ENCODE peak calls at places on chromosomes 4 and X, in seven cellular contexts. One of them, this sample, is unnamed.

GRCh38 chrX:67693928-67694327 is 150.1 kb downstream of the AR start:
- DNase-seq in sigmoid colon: no peak
- DNase-seq in stomach: no peak
- DNase-seq in transverse colon: no peak
- DNase-seq in prostate gland: no peak
- DNase-seq in GM12878: no peak
- DNase-seq in spleen: no peak
- DNase-seq in this sample: no peak

GRCh38 chr4:150001815-150002214 is 76.4 kb upstream of the DCLK2 start:
- DNase-seq in sigmoid colon: no peak
- DNase-seq in stomach: no peak
- DNase-seq in transverse colon: no peak
- DNase-seq in prostate gland: no peak
- DNase-seq in GM12878: no peak
- DNase-seq in spleen: no peak
- DNase-seq in this sample: no peak

GRCh38 chrX:134423606-134424005 is 36.4 kb upstream of the HPRT1 start:
- DNase-seq in sigmoid colon: no peak
- DNase-seq in stomach: no peak
- DNase-seq in transverse colon: no peak
- DNase-seq in prostate gland: no peak
- DNase-seq in GM12878: no peak
- DNase-seq in spleen: no peak
- DNase-seq in this sample: no peak

GRCh38 chrX:40176979-40177430 is 79.2 kb upstream of the BCOR start:
- DNase-seq in sigmoid colon: no peak
- DNase-seq in stomach: no peak
- DNase-seq in transverse colon: no peak
- DNase-seq in prostate gland: no peak
- DNase-seq in GM12878: no peak
- DNase-seq in spleen: peak
- DNase-seq in this sample: no peak

GRCh38 chrX:75623535-75623934 is 100.7 kb upstream of the ZDHHC15 start:
- DNase-seq in sigmoid colon: no peak
- DNase-seq in stomach: no peak
- DNase-seq in transverse colon: no peak
- DNase-seq in prostate gland: no peak
- DNase-seq in GM12878: no peak
- DNase-seq in spleen: no peak
- DNase-seq in this sample: no peak

GRCh38 chr4:117370944-117371665 is 285.7 kb upstream of the TRAM1L1 start:
- DNase-seq in sigmoid colon: no peak
- DNase-seq in stomach: no peak
- DNase-seq in transverse colon: no peak
- DNase-seq in prostate gland: no peak
- DNase-seq in GM12878: no peak
- DNase-seq in spleen: no peak
- DNase-seq in this sample: no peak

GRCh38 chrX:140815868-140816267 is 106.3 kb downstream of the LINC00632 start:
- DNase-seq in sigmoid colon: no peak
- DNase-seq in stomach: no peak
- DNase-seq in transverse colon: no peak
- DNase-seq in prostate gland: no peak
- DNase-seq in GM12878: no peak
- DNase-seq in spleen: no peak
- DNase-seq in this sample: no peak

GRCh38 chr4:6538586-6538985 is 36.4 kb upstream of the MAN2B2 start:
- DNase-seq in sigmoid colon: no peak
- DNase-seq in stomach: no peak
- DNase-seq in transverse colon: no peak
- DNase-seq in prostate gland: no peak
- DNase-seq in GM12878: no peak
- DNase-seq in spleen: no peak
- DNase-seq in this sample: no peak

GRCh38 chr4:55819634-55820033 is at the start of gene EXOC1L:
- DNase-seq in sigmoid colon: no peak
- DNase-seq in stomach: no peak
- DNase-seq in transverse colon: no peak
- DNase-seq in prostate gland: no peak
- DNase-seq in GM12878: no peak
- DNase-seq in spleen: no peak
- DNase-seq in this sample: no peak

GRCh38 chrX:40543661-40544328 is 37.0 kb upstream of the ATP6AP2 start:
- DNase-seq in sigmoid colon: no peak
- DNase-seq in stomach: no peak
- DNase-seq in transverse colon: no peak
- DNase-seq in prostate gland: peak
- DNase-seq in GM12878: peak
- DNase-seq in spleen: no peak
- DNase-seq in this sample: no peak

GRCh38 chr4:146654976-146655761 is 16.5 kb downstream of the POU4F2 start:
- DNase-seq in sigmoid colon: no peak
- DNase-seq in stomach: no peak
- DNase-seq in transverse colon: no peak
- DNase-seq in prostate gland: no peak
- DNase-seq in GM12878: no peak
- DNase-seq in spleen: no peak
- DNase-seq in this sample: no peak

GRCh38 chr4:32145987-32146386 is 1425.8 kb downstream of the PCDH7 start:
- DNase-seq in sigmoid colon: no peak
- DNase-seq in stomach: no peak
- DNase-seq in transverse colon: no peak
- DNase-seq in prostate gland: no peak
- DNase-seq in GM12878: no peak
- DNase-seq in spleen: no peak
- DNase-seq in this sample: no peak

GRCh38 chrX:46559062-46559461 is 13.8 kb upstream of the ZNF674 start:
- DNase-seq in sigmoid colon: no peak
- DNase-seq in stomach: no peak
- DNase-seq in transverse colon: no peak
- DNase-seq in prostate gland: no peak
- DNase-seq in GM12878: no peak
- DNase-seq in spleen: no peak
- DNase-seq in this sample: no peak

GRCh38 chrX:84188320-84188834 is 378 bp upstream of the RPS6KA6 start:
- DNase-seq in sigmoid colon: peak
- DNase-seq in stomach: peak
- DNase-seq in transverse colon: peak
- DNase-seq in prostate gland: peak
- DNase-seq in GM12878: no peak
- DNase-seq in spleen: no peak
- DNase-seq in this sample: no peak

GRCh38 chr4:53908661-53909078 is 155.7 kb downstream of the CHIC2 start:
- DNase-seq in sigmoid colon: peak
- DNase-seq in stomach: peak
- DNase-seq in transverse colon: peak
- DNase-seq in prostate gland: peak
- DNase-seq in GM12878: peak
- DNase-seq in spleen: no peak
- DNase-seq in this sample: no peak

GRCh38 chr4:51932684-51933083 is 87.5 kb downstream of the LRRC66 start:
- DNase-seq in sigmoid colon: no peak
- DNase-seq in stomach: no peak
- DNase-seq in transverse colon: no peak
- DNase-seq in prostate gland: no peak
- DNase-seq in GM12878: no peak
- DNase-seq in spleen: no peak
- DNase-seq in this sample: no peak

GRCh38 chr4:52833941-52834525 is 28.1 kb upstream of the RASL11B start:
- DNase-seq in sigmoid colon: no peak
- DNase-seq in stomach: no peak
- DNase-seq in transverse colon: no peak
- DNase-seq in prostate gland: no peak
- DNase-seq in GM12878: no peak
- DNase-seq in spleen: no peak
- DNase-seq in this sample: no peak

GRCh38 chr4:101288365-101289145 is 58.8 kb downstream of the PPP3CA start:
- DNase-seq in sigmoid colon: no peak
- DNase-seq in stomach: no peak
- DNase-seq in transverse colon: no peak
- DNase-seq in prostate gland: no peak
- DNase-seq in GM12878: no peak
- DNase-seq in spleen: no peak
- DNase-seq in this sample: no peak

GRCh38 chr4:53653484-53654053 is 62.3 kb upstream of the LNX1 start:
- DNase-seq in sigmoid colon: no peak
- DNase-seq in stomach: peak
- DNase-seq in transverse colon: peak
- DNase-seq in prostate gland: peak
- DNase-seq in GM12878: peak
- DNase-seq in spleen: no peak
- DNase-seq in this sample: no peak

DNA sequence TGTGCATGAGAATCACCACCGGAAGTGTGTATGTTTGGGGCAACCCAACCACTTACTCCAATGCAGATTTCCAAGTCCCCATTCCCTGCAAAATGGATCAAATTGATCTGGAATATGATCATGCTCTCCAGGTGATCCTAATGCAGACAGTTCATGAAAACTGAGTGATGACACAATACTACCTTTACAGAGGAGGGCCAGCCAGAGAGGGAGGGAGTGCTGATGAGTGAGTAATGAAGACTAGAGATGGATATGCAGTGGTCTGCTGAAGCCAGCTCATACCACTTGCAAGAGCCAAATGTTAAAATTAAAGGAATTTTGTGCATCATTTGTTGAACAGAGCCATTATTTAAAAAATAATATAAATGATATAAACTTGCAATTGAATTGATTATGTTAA is 10.2 kb upstream of the CPE start:
- DNase-seq in sigmoid colon: no peak
- DNase-seq in stomach: no peak
- DNase-seq in transverse colon: no peak
- DNase-seq in prostate gland: no peak
- DNase-seq in GM12878: no peak
- DNase-seq in spleen: no peak
- DNase-seq in this sample: no peak
- TF ChIP-seq POLR2AphosphoS5 in sigmoid colon: no peak
- TF ChIP-seq POLR2AphosphoS5 in stomach: no peak
- TF ChIP-seq POLR2AphosphoS5 in transverse colon: no peak
- TF ChIP-seq POLR2AphosphoS5 in prostate gland: no peak
- TF ChIP-seq POLR2AphosphoS5 in GM12878: no peak
- TF ChIP-seq POLR2AphosphoS5 in spleen: no peak
- TF ChIP-seq POLR2AphosphoS5 in this sample: no peak

GRCh38 chr4:119626420-119626819 is 2.2 kb downstream of the PDE5A start:
- DNase-seq in sigmoid colon: no peak
- DNase-seq in stomach: no peak
- DNase-seq in transverse colon: no peak
- DNase-seq in prostate gland: no peak
- DNase-seq in GM12878: no peak
- DNase-seq in spleen: no peak
- DNase-seq in this sample: no peak
- TF ChIP-seq POLR2A in sigmoid colon: no peak
- TF ChIP-seq POLR2A in stomach: no peak
- TF ChIP-seq POLR2A in transverse colon: no peak
- TF ChIP-seq POLR2A in prostate gland: no peak
- TF ChIP-seq POLR2A in GM12878: no peak
- TF ChIP-seq POLR2A in spleen: no peak
- TF ChIP-seq POLR2A in this sample: no peak

GRCh38 chr4:139025841-139026240 is 10.3 kb downstream of the NOCT start:
- DNase-seq in sigmoid colon: no peak
- DNase-seq in stomach: no peak
- DNase-seq in transverse colon: no peak
- DNase-seq in prostate gland: no peak
- DNase-seq in GM12878: no peak
- DNase-seq in spleen: no peak
- DNase-seq in this sample: no peak

GRCh38 chr4:139024686-139025085 is 9.1 kb downstream of the NOCT start:
- DNase-seq in sigmoid colon: no peak
- DNase-seq in stomach: no peak
- DNase-seq in transverse colon: no peak
- DNase-seq in prostate gland: no peak
- DNase-seq in GM12878: no peak
- DNase-seq in spleen: no peak
- DNase-seq in this sample: no peak

GRCh38 chr4:139027771-139028170 is 12.2 kb downstream of the NOCT start:
- DNase-seq in sigmoid colon: no peak
- DNase-seq in stomach: no peak
- DNase-seq in transverse colon: no peak
- DNase-seq in prostate gland: no peak
- DNase-seq in GM12878: no peak
- DNase-seq in spleen: no peak
- DNase-seq in this sample: no peak

GRCh38 chr4:139030614-139031235 is 15.1 kb downstream of the NOCT start:
- DNase-seq in sigmoid colon: peak
- DNase-seq in stomach: peak
- DNase-seq in transverse colon: peak
- DNase-seq in prostate gland: peak
- DNase-seq in GM12878: peak
- DNase-seq in spleen: no peak
- DNase-seq in this sample: no peak

GRCh38 chr4:139028191-139028661 is 12.6 kb downstream of the NOCT start:
- DNase-seq in sigmoid colon: no peak
- DNase-seq in stomach: peak
- DNase-seq in transverse colon: no peak
- DNase-seq in prostate gland: no peak
- DNase-seq in GM12878: no peak
- DNase-seq in spleen: no peak
- DNase-seq in this sample: no peak
- TF ChIP-seq POLR2AphosphoS5 in sigmoid colon: no peak
- TF ChIP-seq POLR2AphosphoS5 in stomach: peak
- TF ChIP-seq POLR2AphosphoS5 in transverse colon: no peak
- TF ChIP-seq POLR2AphosphoS5 in prostate gland: no peak
- TF ChIP-seq POLR2AphosphoS5 in GM12878: no peak
- TF ChIP-seq POLR2AphosphoS5 in spleen: no peak
- TF ChIP-seq POLR2AphosphoS5 in this sample: peak

GRCh38 chrX:130772313-130773140 is 130.5 kb downstream of the ENOX2 start:
- DNase-seq in sigmoid colon: no peak
- DNase-seq in stomach: no peak
- DNase-seq in transverse colon: no peak
- DNase-seq in prostate gland: peak
- DNase-seq in GM12878: no peak
- DNase-seq in spleen: no peak
- DNase-seq in this sample: no peak

GRCh38 chrX:130769835-130770234 is 133.2 kb downstream of the ENOX2 start:
- DNase-seq in sigmoid colon: no peak
- DNase-seq in stomach: no peak
- DNase-seq in transverse colon: no peak
- DNase-seq in prostate gland: no peak
- DNase-seq in GM12878: no peak
- DNase-seq in spleen: no peak
- DNase-seq in this sample: no peak

GRCh38 chrX:130770615-130771014 is 132.4 kb downstream of the ENOX2 start:
- DNase-seq in sigmoid colon: no peak
- DNase-seq in stomach: no peak
- DNase-seq in transverse colon: no peak
- DNase-seq in prostate gland: no peak
- DNase-seq in GM12878: no peak
- DNase-seq in spleen: no peak
- DNase-seq in this sample: no peak

GRCh38 chrX:130771648-130772312 is 131.2 kb downstream of the ENOX2 start:
- DNase-seq in sigmoid colon: no peak
- DNase-seq in stomach: no peak
- DNase-seq in transverse colon: no peak
- DNase-seq in prostate gland: no peak
- DNase-seq in GM12878: no peak
- DNase-seq in spleen: no peak
- DNase-seq in this sample: no peak

DNA sequence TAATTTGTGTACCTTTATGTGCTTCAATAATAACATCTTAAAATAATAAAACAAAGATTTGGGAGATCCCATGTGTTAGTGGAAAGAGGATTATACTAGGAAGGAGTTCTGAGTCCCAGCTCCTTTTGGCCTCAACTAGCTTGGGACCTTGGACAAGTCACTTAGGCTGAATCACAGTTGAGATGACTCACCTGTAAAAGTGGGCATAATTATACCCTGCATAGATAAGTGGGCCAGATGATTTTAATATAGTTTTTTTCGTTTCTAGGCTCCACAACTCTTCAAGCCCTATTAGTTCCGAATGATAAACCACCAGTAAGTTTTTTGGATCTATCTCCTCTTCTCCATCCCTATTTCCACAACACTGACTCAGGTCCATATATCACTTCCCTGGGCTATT is 131.8 kb downstream of the ENOX2 start:
- DNase-seq in sigmoid colon: no peak
- DNase-seq in stomach: no peak
- DNase-seq in transverse colon: no peak
- DNase-seq in prostate gland: no peak
- DNase-seq in GM12878: no peak
- DNase-seq in spleen: no peak
- DNase-seq in this sample: no peak
- TF ChIP-seq POLR2A in sigmoid colon: no peak
- TF ChIP-seq POLR2A in stomach: no peak
- TF ChIP-seq POLR2A in transverse colon: no peak
- TF ChIP-seq POLR2A in prostate gland: no peak
- TF ChIP-seq POLR2A in GM12878: no peak
- TF ChIP-seq POLR2A in spleen: no peak
- TF ChIP-seq POLR2A in this sample: no peak

This sample was measured in esophagus muscularis mucosa.